ENCODE peak calls at places on chromosomes 2 and 18, in seven cellular contexts. H, O, U, S, E, Q and X are unnamed samples.

GRCh38 chr2:43519711-43520221 is 76.1 kb downstream of the THADA start:
- DNase-seq in H (peak), O (peak), U (peak), S (peak), E (peak), Q (no peak), X (peak)

GRCh38 chr2:234158812-234159211 is 108.3 kb downstream of the SPP2 start:
- DNase-seq in H (peak), O (no peak), U (peak), S (no peak), E (no peak), Q (no peak), X (peak)

GRCh38 chr2:228527481-228527880 is 346.0 kb upstream of the SPHKAP start:
- DNase-seq in H (peak), O (no peak), U (no peak), S (no peak), E (no peak), Q (no peak), X (no peak)

GRCh38 chr2:28687181-28687580 is 64.4 kb upstream of the PPP1CB start:
- DNase-seq in H (no peak), O (no peak), U (no peak), S (no peak), E (no peak), Q (no peak), X (no peak)

GRCh38 chr2:63555299-63555698 is 33.0 kb downstream of the WDPCP start:
- DNase-seq in H (no peak), O (no peak), U (no peak), S (no peak), E (no peak), Q (no peak), X (no peak)

GRCh38 chr2:224513991-224514390 is 71.2 kb downstream of the CUL3 start:
- DNase-seq in H (no peak), O (no peak), U (no peak), S (no peak), E (peak), Q (no peak), X (no peak)

GRCh38 chr2:68086166-68086565 is 23.4 kb upstream of the C1D start:
- DNase-seq in H (no peak), O (no peak), U (no peak), S (no peak), E (no peak), Q (no peak), X (no peak)

GRCh38 chr2:157107460-157107859 is 150.0 kb upstream of the GALNT5 start:
- DNase-seq in H (peak), O (no peak), U (no peak), S (no peak), E (no peak), Q (no peak), X (no peak)

GRCh38 chr2:83802604-83803003 is 656.5 kb downstream of the SUCLG1 start:
- DNase-seq in H (no peak), O (no peak), U (no peak), S (no peak), E (no peak), Q (no peak), X (no peak)

GRCh38 chr2:177724398-177725287 is 332.1 kb downstream of the AGPS start:
- DNase-seq in H (peak), O (peak), U (peak), S (peak), E (peak), Q (no peak), X (peak)

GRCh38 chr2:100411841-100412292 is 5.6 kb downstream of the CHST10 start:
- DNase-seq in H (no peak), O (peak), U (no peak), S (no peak), E (no peak), Q (no peak), X (no peak)

GRCh38 chr18:48867978-48868377 is 82.8 kb downstream of the SMAD7 start:
- DNase-seq in H (no peak), O (no peak), U (no peak), S (no peak), E (no peak), Q (no peak), X (no peak)

GRCh38 chr18:21074336-21075323 is 37.0 kb downstream of the ROCK1 start:
- DNase-seq in H (peak), O (peak), U (no peak), S (no peak), E (no peak), Q (no peak), X (no peak)

GRCh38 chr2:127103243-127104165 is 3.5 kb downstream of the BIN1 start:
- DNase-seq in H (no peak), O (no peak), U (no peak), S (no peak), E (no peak), Q (peak), X (no peak)

GRCh38 chr2:127102464-127103242 is 4.3 kb downstream of the BIN1 start:
- DNase-seq in H (no peak), O (no peak), U (no peak), S (no peak), E (no peak), Q (peak), X (no peak)

GRCh38 chr2:127104881-127105655 is 1.9 kb downstream of the BIN1 start:
- DNase-seq in H (no peak), O (no peak), U (peak), S (no peak), E (peak), Q (peak), X (peak)

GRCh38 chr2:127105656-127106456 is 1.1 kb downstream of the BIN1 start:
- DNase-seq in H (peak), O (peak), U (peak), S (no peak), E (peak), Q (peak), X (peak)

GRCh38 chr2:127104166-127104660 is 2.7 kb downstream of the BIN1 start:
- DNase-seq in H (no peak), O (no peak), U (no peak), S (no peak), E (no peak), Q (peak), X (no peak)
- H3K4me3 ChIP-seq in H (no peak), O (no peak), U (no peak), S (no peak), E (no peak), Q (no peak), X (no peak)

DNA sequence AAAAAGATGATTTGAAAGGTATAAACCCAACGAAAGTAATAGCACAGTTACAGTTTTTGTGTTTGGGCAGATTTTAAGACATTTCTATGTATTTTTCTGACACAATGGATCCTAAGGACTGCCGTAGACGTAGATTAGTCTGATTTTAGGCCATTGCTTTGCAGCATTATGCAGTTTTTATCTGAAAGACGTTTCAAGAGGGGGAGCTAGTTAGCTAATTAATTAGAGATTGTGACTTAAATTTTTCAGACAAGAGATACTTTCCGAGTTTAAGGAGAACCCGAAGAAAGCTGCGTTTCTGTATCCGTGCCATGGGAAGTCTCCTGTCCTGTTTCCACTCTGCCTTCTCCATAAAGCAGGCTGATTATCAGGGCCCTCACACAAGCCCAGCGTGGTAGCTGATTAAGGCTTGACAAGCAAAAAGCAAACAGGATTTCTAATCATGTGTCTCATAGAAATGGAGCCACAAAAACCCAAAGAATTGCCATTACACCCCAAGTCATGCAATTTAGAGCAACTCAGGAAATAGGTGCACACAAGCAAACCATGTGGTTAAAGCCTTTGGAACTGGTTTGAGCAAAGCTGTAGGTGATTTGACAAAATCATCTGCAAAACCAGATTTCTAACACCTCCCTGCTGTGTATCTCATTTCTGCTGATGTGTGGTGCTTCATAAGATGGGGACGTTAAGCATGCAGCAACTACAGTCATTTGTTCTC is 808.1 kb downstream of the RNF144A start:
- DNase-seq in H (peak), O (no peak), U (peak), S (no peak), E (peak), Q (no peak), X (peak)
- TF ChIP-seq CTCF in H (peak), O (no peak), U (peak), S (no peak), E (no peak), Q (no peak), X (no peak)

GRCh38 chr2:108847000-108847399 is 60.4 kb downstream of the CCDC138 start:
- DNase-seq in H (no peak), O (no peak), U (no peak), S (no peak), E (no peak), Q (no peak), X (no peak)

GRCh38 chr2:108837198-108837597 is 50.6 kb downstream of the CCDC138 start:
- DNase-seq in H (no peak), O (no peak), U (no peak), S (no peak), E (no peak), Q (no peak), X (no peak)

DNA sequence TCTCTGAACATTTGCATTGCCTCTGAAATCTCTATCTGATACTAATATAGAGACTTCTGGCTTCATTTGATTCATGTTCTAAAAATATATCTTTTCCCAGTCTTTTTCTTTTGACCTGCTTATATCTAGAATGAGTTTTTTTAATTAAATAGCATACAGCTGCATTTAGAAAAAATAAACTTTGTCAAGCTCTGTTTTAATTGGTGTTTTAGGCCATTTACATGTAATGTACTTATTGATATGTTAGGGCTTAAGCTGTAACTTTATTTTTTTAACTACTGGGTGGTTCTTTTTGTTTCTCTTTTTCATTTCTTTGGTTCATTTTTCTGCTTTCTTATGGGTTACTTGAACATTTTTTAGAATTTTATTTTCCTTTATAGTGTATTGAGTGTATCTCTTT is 54.9 kb downstream of the CCDC138 start:
- DNase-seq in H (no peak), O (no peak), U (no peak), S (no peak), E (no peak), Q (no peak), X (no peak)
- H3K4me3 ChIP-seq in H (no peak), O (no peak), U (no peak), S (no peak), E (no peak), Q (no peak), X (no peak)

GRCh38 chr2:186460465-186460864 is 25.6 kb upstream of the ZC3H15 start:
- DNase-seq in H (peak), O (peak), U (peak), S (peak), E (peak), Q (no peak), X (peak)
- TF ChIP-seq CTCF in H (peak), O (peak), U (peak), S (peak), E (peak), Q (peak), X (peak)

GRCh38 chr2:222707102-222707688 is 35.7 kb downstream of the MOGAT1 start:
- DNase-seq in H (no peak), O (no peak), U (no peak), S (no peak), E (peak), Q (no peak), X (no peak)

GRCh38 chr2:222708274-222708710 is 36.8 kb downstream of the MOGAT1 start:
- DNase-seq in H (peak), O (peak), U (peak), S (no peak), E (peak), Q (peak), X (peak)

GRCh38 chr2:222711315-222711940 is 40.0 kb downstream of the MOGAT1 start:
- DNase-seq in H (no peak), O (no peak), U (no peak), S (no peak), E (no peak), Q (no peak), X (no peak)

GRCh38 chr2:222707689-222708273 is 36.3 kb downstream of the MOGAT1 start:
- DNase-seq in H (peak), O (no peak), U (peak), S (no peak), E (peak), Q (no peak), X (peak)

GRCh38 chr2:222709191-222709891 is 37.9 kb downstream of the MOGAT1 start:
- DNase-seq in H (peak), O (peak), U (peak), S (peak), E (peak), Q (no peak), X (peak)
- H3K4me3 ChIP-seq in H (no peak), O (no peak), U (no peak), S (peak), E (no peak), Q (peak), X (peak)

DNA sequence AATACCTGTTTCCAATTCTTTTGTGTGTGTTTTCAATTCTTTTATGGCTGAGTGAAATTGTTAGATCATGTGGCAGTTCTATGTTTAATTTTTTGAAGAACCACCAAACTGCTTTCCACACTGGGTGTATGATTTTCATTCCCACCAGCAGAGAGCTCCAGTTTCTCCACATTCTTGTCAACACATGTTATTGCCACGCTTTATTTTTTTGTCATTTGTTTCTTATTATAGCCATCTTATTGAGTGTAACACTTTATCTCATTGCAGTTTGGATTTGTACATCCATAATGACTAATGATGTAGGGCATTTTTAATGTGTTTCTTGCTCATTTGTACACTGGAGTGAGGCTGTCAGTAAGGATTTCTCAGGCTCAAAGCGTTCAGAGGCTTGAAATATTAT is 184.3 kb downstream of the PIEZO2 start:
- DNase-seq in H (no peak), O (no peak), U (no peak), S (no peak), E (peak), Q (no peak), X (peak)
- TF ChIP-seq CTCF in H (no peak), O (no peak), U (no peak), S (no peak), E (no peak), Q (no peak), X (no peak)

GRCh38 chr2:65382776-65383357 is 49.5 kb downstream of the SPRED2 start:
- DNase-seq in H (peak), O (peak), U (peak), S (peak), E (peak), Q (peak), X (peak)
- H3K4me3 ChIP-seq in H (peak), O (no peak), U (no peak), S (no peak), E (no peak), Q (peak), X (no peak)